ENCODE peak calls at places on chromosomes 3 and 15, in four cellular contexts. One of them, this sample, is unnamed. For H3K4me1, the result is how much of the 10 kb centered on the place peaks cover.

GRCh38 chr15:99706557-99707303 is 26.5 kb downstream of the LYSMD4 start:
- DNase-seq in HCT116: no peak
- DNase-seq in SK-N-SH: no peak
- DNase-seq in GM23338: no peak
- DNase-seq in this sample: no peak

GRCh38 chr3:170911051-170911450 is 2.6 kb upstream of the EIF5A2 start:
- DNase-seq in GM23338: no peak
- DNase-seq in HCT116: no peak
- DNase-seq in SK-N-SH: no peak
- DNase-seq in this sample: no peak

GRCh38 chr15:58909616-58910015 is 23.9 kb downstream of the SLTM start:
- DNase-seq in SK-N-SH: no peak
- DNase-seq in GM23338: no peak
- DNase-seq in HCT116: no peak
- DNase-seq in this sample: no peak

GRCh38 chr3:50274371-50275104 is 4.3 kb upstream of the LSMEM2 start:
- DNase-seq in SK-N-SH: peak
- DNase-seq in HCT116: no peak
- DNase-seq in GM23338: peak
- DNase-seq in this sample: peak

GRCh38 chr3:10340046-10340445 is 19.1 kb upstream of the SEC13 start:
- DNase-seq in HCT116: no peak
- DNase-seq in SK-N-SH: peak
- DNase-seq in GM23338: no peak
- DNase-seq in this sample: no peak

GRCh38 chr3:170780955-170781354 is 89.0 kb downstream of the RPL22L1 start:
- DNase-seq in SK-N-SH: no peak
- DNase-seq in HCT116: no peak
- DNase-seq in GM23338: no peak
- DNase-seq in this sample: no peak

GRCh38 chr15:51023499-51023898 is 71.2 kb downstream of the TNFAIP8L3 start:
- DNase-seq in GM23338: no peak
- DNase-seq in SK-N-SH: no peak
- DNase-seq in HCT116: no peak
- DNase-seq in this sample: no peak

GRCh38 chr3:61701019-61701418 is 139.6 kb downstream of the PTPRG start:
- DNase-seq in HCT116: no peak
- DNase-seq in SK-N-SH: no peak
- DNase-seq in GM23338: no peak
- DNase-seq in this sample: no peak

GRCh38 chr15:81073796-81074195 is 60.3 kb upstream of the CFAP161 start:
- DNase-seq in GM23338: no peak
- DNase-seq in SK-N-SH: no peak
- DNase-seq in HCT116: no peak
- DNase-seq in this sample: no peak

GRCh38 chr3:38580450-38581382 is 68.8 kb downstream of the SCN5A start:
- DNase-seq in GM23338: no peak
- DNase-seq in SK-N-SH: peak
- DNase-seq in HCT116: no peak
- DNase-seq in this sample: no peak

GRCh38 chr3:175212896-175213295 is 353.8 kb downstream of the NAALADL2 start:
- DNase-seq in SK-N-SH: no peak
- DNase-seq in HCT116: no peak
- DNase-seq in GM23338: no peak
- DNase-seq in this sample: no peak

GRCh38 chr3:134423153-134423552 is 48.9 kb upstream of the AMOTL2 start:
- DNase-seq in GM23338: peak
- DNase-seq in SK-N-SH: peak
- DNase-seq in HCT116: no peak
- DNase-seq in this sample: no peak

GRCh38 chr15:88624156-88624970 is 3.2 kb downstream of the AEN start:
- DNase-seq in SK-N-SH: peak
- DNase-seq in HCT116: no peak
- DNase-seq in GM23338: peak
- DNase-seq in this sample: peak

GRCh38 chr3:22988566-22988965 is 214.6 kb upstream of the UBE2E2 start:
- DNase-seq in HCT116: no peak
- DNase-seq in SK-N-SH: no peak
- DNase-seq in GM23338: no peak
- DNase-seq in this sample: no peak

GRCh38 chr15:89307791-89308190 is 26.8 kb downstream of the POLG start:
- DNase-seq in HCT116: no peak
- DNase-seq in SK-N-SH: no peak
- DNase-seq in GM23338: no peak
- DNase-seq in this sample: no peak

GRCh38 chr15:92809880-92810361 is 90.2 kb upstream of the CHD2 start:
- DNase-seq in GM23338: no peak
- DNase-seq in HCT116: no peak
- DNase-seq in SK-N-SH: no peak
- DNase-seq in this sample: peak

GRCh38 chr3:47636225-47636624 is 57.6 kb upstream of the CSPG5 start:
- DNase-seq in HCT116: no peak
- DNase-seq in SK-N-SH: no peak
- DNase-seq in GM23338: no peak
- DNase-seq in this sample: no peak

GRCh38 chr3:183332487-183332886 is 79.4 kb downstream of the B3GNT5 start:
- DNase-seq in GM23338: no peak
- DNase-seq in SK-N-SH: no peak
- DNase-seq in HCT116: no peak
- DNase-seq in this sample: no peak

GRCh38 chr3:71724584-71725278 is 471 bp downstream of the EIF4E3 start:
- DNase-seq in HCT116: no peak
- DNase-seq in GM23338: peak
- DNase-seq in SK-N-SH: peak
- DNase-seq in this sample: no peak

GRCh38 chr3:38497026-38497425 is 886 bp downstream of the EXOG start:
- DNase-seq in GM23338: no peak
- DNase-seq in HCT116: no peak
- DNase-seq in SK-N-SH: no peak
- DNase-seq in this sample: peak

GRCh38 chr15:92112180-92112579 is 258.7 kb downstream of the SLCO3A1 start:
- DNase-seq in SK-N-SH: no peak
- DNase-seq in GM23338: no peak
- DNase-seq in HCT116: no peak
- DNase-seq in this sample: no peak

GRCh38 chr3:190345027-190345821 is 23.0 kb upstream of the CLDN1 start:
- DNase-seq in HCT116: no peak
- DNase-seq in GM23338: peak
- DNase-seq in SK-N-SH: no peak
- DNase-seq in this sample: no peak

GRCh38 chr3:124993462-124993861 is 58.9 kb upstream of the MUC13 start:
- DNase-seq in HCT116: no peak
- DNase-seq in GM23338: no peak
- DNase-seq in SK-N-SH: no peak
- DNase-seq in this sample: no peak

GRCh38 chr3:52798978-52799476 is 4.4 kb downstream of the ITIH3 start:
- DNase-seq in GM23338: peak
- DNase-seq in SK-N-SH: peak
- DNase-seq in HCT116: peak
- DNase-seq in this sample: peak

GRCh38 chr15:99845009-99845408 is 111.8 kb upstream of the LYSMD4 start:
- DNase-seq in SK-N-SH: no peak
- DNase-seq in GM23338: no peak
- DNase-seq in HCT116: no peak
- DNase-seq in this sample: no peak

GRCh38 chr15:31364301-31365031 is 37.8 kb downstream of the KLF13 start:
- DNase-seq in GM23338: no peak
- DNase-seq in HCT116: no peak
- DNase-seq in SK-N-SH: peak
- DNase-seq in this sample: peak

GRCh38 chr3:102163039-102163817 is 271.6 kb upstream of the ZPLD1 start:
- DNase-seq in HCT116: no peak
- DNase-seq in GM23338: no peak
- DNase-seq in SK-N-SH: peak
- DNase-seq in this sample: no peak

GRCh38 chr3:158678687-158679086 is 6.2 kb upstream of the LXN start:
- DNase-seq in HCT116: no peak
- DNase-seq in SK-N-SH: no peak
- DNase-seq in GM23338: no peak
- DNase-seq in this sample: no peak

GRCh38 chr3:71488882-71489281 is 94.6 kb downstream of the FOXP1 start:
- DNase-seq in HCT116: no peak
- DNase-seq in GM23338: no peak
- DNase-seq in SK-N-SH: no peak
- DNase-seq in this sample: no peak

GRCh38 chr3:183515968-183516851 is 39.3 kb downstream of the KLHL6 start:
- DNase-seq in GM23338: peak
- DNase-seq in SK-N-SH: no peak
- DNase-seq in HCT116: no peak
- DNase-seq in this sample: peak

GRCh38 chr15:55552461-55552860 is 35.7 kb downstream of the PYGO1 start:
- DNase-seq in GM23338: no peak
- DNase-seq in HCT116: no peak
- DNase-seq in SK-N-SH: no peak
- DNase-seq in this sample: no peak

GRCh38 chr15:39503526-39503925 is 77.4 kb upstream of the THBS1 start:
- DNase-seq in SK-N-SH: no peak
- DNase-seq in HCT116: no peak
- DNase-seq in GM23338: no peak
- DNase-seq in this sample: no peak

GRCh38 chr3:153880493-153880892 is 240.7 kb upstream of the ARHGEF26 start:
- DNase-seq in SK-N-SH: no peak
- DNase-seq in HCT116: no peak
- DNase-seq in GM23338: no peak
- DNase-seq in this sample: no peak

GRCh38 chr15:98881526-98882517 is 125.8 kb downstream of the PGPEP1L start:
- DNase-seq in HCT116: peak
- DNase-seq in SK-N-SH: peak
- DNase-seq in GM23338: peak
- DNase-seq in this sample: peak

GRCh38 chr15:85555875-85556617 is 175.6 kb downstream of the AKAP13 start:
- DNase-seq in SK-N-SH: no peak
- DNase-seq in HCT116: no peak
- DNase-seq in GM23338: no peak
- DNase-seq in this sample: no peak

GRCh38 chr3:197349368-197349767 is 51.0 kb upstream of the DLG1 start:
- DNase-seq in GM23338: peak
- DNase-seq in SK-N-SH: no peak
- DNase-seq in HCT116: no peak
- DNase-seq in this sample: no peak

GRCh38 chr3:151037746-151038145 is 47.7 kb upstream of the MED12L start:
- DNase-seq in GM23338: no peak
- DNase-seq in SK-N-SH: no peak
- DNase-seq in HCT116: peak
- DNase-seq in this sample: no peak

GRCh38 chr3:46959169-46959515 is 17.4 kb downstream of the CCDC12 start:
- DNase-seq in HCT116: no peak
- DNase-seq in SK-N-SH: no peak
- DNase-seq in GM23338: no peak
- DNase-seq in this sample: no peak

GRCh38 chr3:51710631-51711351 is 3.9 kb downstream of the GRM2 start:
- DNase-seq in GM23338: peak
- DNase-seq in HCT116: no peak
- DNase-seq in SK-N-SH: peak
- DNase-seq in this sample: peak

GRCh38 chr3:164918915-164919314 is 159.4 kb downstream of the SI start:
- DNase-seq in SK-N-SH: no peak
- DNase-seq in GM23338: no peak
- DNase-seq in HCT116: no peak
- DNase-seq in this sample: no peak
- H2AFZ ChIP-seq in SK-N-SH: no peak
- H2AFZ ChIP-seq in GM23338: peak
- H2AFZ ChIP-seq in HCT116: no peak
- H2AFZ ChIP-seq in this sample: no peak

DNA sequence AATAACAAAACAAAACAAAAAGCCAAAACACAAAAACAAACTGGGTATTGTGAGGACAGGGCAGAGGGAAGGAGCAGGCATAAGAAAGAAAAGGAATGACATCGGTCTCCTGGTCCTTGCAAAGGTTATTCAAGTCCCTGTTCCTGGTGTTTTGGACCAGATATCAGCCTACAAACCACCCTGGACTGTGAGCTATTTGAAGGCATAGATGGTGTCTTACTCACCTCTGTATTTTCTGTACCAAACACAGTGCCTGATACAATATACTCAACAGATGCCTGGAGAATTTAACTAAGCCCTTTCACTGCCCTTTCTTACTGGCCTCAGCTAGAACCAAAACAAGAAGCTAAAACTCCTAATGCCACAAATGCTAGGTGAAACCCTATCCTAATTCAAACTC is 197.0 kb downstream of the TIGIT start:
- DNase-seq in GM23338: no peak
- DNase-seq in HCT116: no peak
- DNase-seq in SK-N-SH: no peak
- DNase-seq in this sample: no peak
- H3K4me1 ChIP-seq in GM23338: under half
- H3K4me1 ChIP-seq in HCT116: under half
- H3K4me1 ChIP-seq in SK-N-SH: under half
- H3K4me1 ChIP-seq in this sample: under half

DNA sequence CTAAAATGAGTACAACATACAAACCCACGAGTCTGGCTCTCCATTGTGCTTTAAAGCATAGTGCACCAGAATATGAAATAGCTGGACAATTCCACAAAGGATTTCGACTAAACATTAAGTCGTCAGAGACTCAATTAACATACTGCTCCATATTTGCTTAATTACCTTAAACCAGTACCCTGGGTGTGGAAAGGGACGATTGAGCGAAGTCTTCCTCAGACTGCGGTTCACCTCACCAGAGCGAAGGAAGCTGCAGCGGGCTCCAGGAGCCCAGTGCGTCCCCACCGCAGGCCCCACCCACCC is 218 bp upstream of the TRPC1 start:
- DNase-seq in SK-N-SH: no peak
- DNase-seq in HCT116: no peak
- DNase-seq in GM23338: no peak
- DNase-seq in this sample: no peak
- H2AFZ ChIP-seq in SK-N-SH: peak
- H2AFZ ChIP-seq in HCT116: peak
- H2AFZ ChIP-seq in GM23338: peak
- H2AFZ ChIP-seq in this sample: peak

GRCh38 chr15:101244039-101244781 is 7.6 kb downstream of the CHSY1 start:
- DNase-seq in HCT116: no peak
- DNase-seq in SK-N-SH: no peak
- DNase-seq in GM23338: no peak
- DNase-seq in this sample: peak
- H3K4me1 ChIP-seq in HCT116: under half
- H3K4me1 ChIP-seq in SK-N-SH: under half
- H3K4me1 ChIP-seq in GM23338: half or more
- H3K4me1 ChIP-seq in this sample: under half

DNA sequence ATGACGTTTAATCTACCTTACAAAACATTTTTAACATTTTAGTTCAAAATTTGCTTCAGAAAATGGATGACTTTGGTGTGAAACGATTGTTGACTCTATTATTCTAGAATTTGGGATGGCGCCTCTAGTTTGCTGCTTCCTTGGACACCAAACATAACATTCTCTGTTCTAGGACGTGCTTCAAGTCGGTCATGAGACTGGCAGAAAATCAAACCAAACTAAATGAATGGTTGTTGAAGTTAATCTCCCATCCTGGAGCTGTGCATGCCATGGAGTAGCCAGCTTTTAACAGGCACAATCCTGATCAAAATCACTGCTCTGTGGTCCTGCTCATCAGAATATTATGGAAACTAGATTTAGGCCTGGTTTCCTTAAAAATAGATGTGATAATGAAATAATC is 9.6 kb upstream of the LRRFIP2 start:
- DNase-seq in SK-N-SH: no peak
- DNase-seq in GM23338: no peak
- DNase-seq in HCT116: no peak
- DNase-seq in this sample: no peak
- H2AFZ ChIP-seq in SK-N-SH: peak
- H2AFZ ChIP-seq in GM23338: no peak
- H2AFZ ChIP-seq in HCT116: no peak
- H2AFZ ChIP-seq in this sample: no peak